ENCODE peak calls at places on chromosomes 2 and 18, in six cellular contexts. One of them, this sample, is unnamed. For H3K36me3, the result is how much of the 10 kb centered on the place peaks cover.

GRCh38 chr2:240792658-240793312 is 27.2 kb downstream of the KIF1A start:
- DNase-seq in left ventricle myocardium inferior: peak
- DNase-seq in aorta: peak
- DNase-seq in endodermal cell: no peak
- DNase-seq in SJCRH30: peak
- DNase-seq in SK-N-SH: no peak
- DNase-seq in this sample: no peak

GRCh38 chr2:213232649-213233437 is 51.4 kb upstream of the SPAG16 start:
- DNase-seq in left ventricle myocardium inferior: no peak
- DNase-seq in aorta: no peak
- DNase-seq in endodermal cell: peak
- DNase-seq in SJCRH30: no peak
- DNase-seq in SK-N-SH: no peak
- DNase-seq in this sample: no peak

GRCh38 chr2:134590679-134591078 is 128.1 kb downstream of the TMEM163 start:
- DNase-seq in left ventricle myocardium inferior: no peak
- DNase-seq in aorta: no peak
- DNase-seq in endodermal cell: no peak
- DNase-seq in SJCRH30: no peak
- DNase-seq in SK-N-SH: no peak
- DNase-seq in this sample: no peak

GRCh38 chr2:180184506-180184905 is 177.4 kb upstream of the CWC22 start:
- DNase-seq in left ventricle myocardium inferior: no peak
- DNase-seq in aorta: no peak
- DNase-seq in endodermal cell: no peak
- DNase-seq in SJCRH30: no peak
- DNase-seq in SK-N-SH: no peak
- DNase-seq in this sample: no peak

GRCh38 chr2:23654756-23655155 is 269.8 kb downstream of the KLHL29 start:
- DNase-seq in left ventricle myocardium inferior: no peak
- DNase-seq in aorta: no peak
- DNase-seq in endodermal cell: no peak
- DNase-seq in SJCRH30: no peak
- DNase-seq in SK-N-SH: no peak
- DNase-seq in this sample: no peak

GRCh38 chr2:160275646-160276045 is 75.6 kb upstream of the ITGB6 start:
- DNase-seq in left ventricle myocardium inferior: no peak
- DNase-seq in aorta: no peak
- DNase-seq in endodermal cell: no peak
- DNase-seq in SJCRH30: no peak
- DNase-seq in SK-N-SH: no peak
- DNase-seq in this sample: no peak

GRCh38 chr2:162821176-162821575 is 17.4 kb downstream of the KCNH7 start:
- DNase-seq in left ventricle myocardium inferior: no peak
- DNase-seq in aorta: no peak
- DNase-seq in endodermal cell: no peak
- DNase-seq in SJCRH30: no peak
- DNase-seq in SK-N-SH: no peak
- DNase-seq in this sample: peak

GRCh38 chr2:148674063-148675020 is 29.8 kb downstream of the EPC2 start:
- DNase-seq in left ventricle myocardium inferior: no peak
- DNase-seq in aorta: no peak
- DNase-seq in endodermal cell: peak
- DNase-seq in SJCRH30: no peak
- DNase-seq in SK-N-SH: peak
- DNase-seq in this sample: no peak

GRCh38 chr2:63668000-63668399 is 79.2 kb downstream of the MDH1 start:
- DNase-seq in left ventricle myocardium inferior: no peak
- DNase-seq in aorta: no peak
- DNase-seq in endodermal cell: no peak
- DNase-seq in SJCRH30: no peak
- DNase-seq in SK-N-SH: no peak
- DNase-seq in this sample: no peak

GRCh38 chr2:148812306-148812705 is 62.7 kb upstream of the KIF5C start:
- DNase-seq in left ventricle myocardium inferior: peak
- DNase-seq in aorta: peak
- DNase-seq in endodermal cell: no peak
- DNase-seq in SJCRH30: no peak
- DNase-seq in SK-N-SH: peak
- DNase-seq in this sample: no peak

GRCh38 chr2:68739261-68740183 is 4.9 kb downstream of the ARHGAP25 start:
- DNase-seq in left ventricle myocardium inferior: no peak
- DNase-seq in aorta: no peak
- DNase-seq in endodermal cell: no peak
- DNase-seq in SJCRH30: peak
- DNase-seq in SK-N-SH: no peak
- DNase-seq in this sample: no peak

GRCh38 chr18:6881034-6881800 is 151.7 kb downstream of the ARHGAP28 start:
- DNase-seq in left ventricle myocardium inferior: no peak
- DNase-seq in aorta: no peak
- DNase-seq in endodermal cell: no peak
- DNase-seq in SJCRH30: no peak
- DNase-seq in SK-N-SH: no peak
- DNase-seq in this sample: no peak

GRCh38 chr2:157596992-157597681 is 31.5 kb downstream of the ACVR1C start:
- DNase-seq in left ventricle myocardium inferior: peak
- DNase-seq in aorta: peak
- DNase-seq in endodermal cell: peak
- DNase-seq in SJCRH30: no peak
- DNase-seq in SK-N-SH: peak
- DNase-seq in this sample: no peak

GRCh38 chr18:62781893-62782292 is 66.6 kb downstream of the PHLPP1 start:
- DNase-seq in left ventricle myocardium inferior: no peak
- DNase-seq in aorta: no peak
- DNase-seq in endodermal cell: no peak
- DNase-seq in SJCRH30: no peak
- DNase-seq in SK-N-SH: no peak
- DNase-seq in this sample: peak

GRCh38 chr2:127576433-127577207 is 41.1 kb downstream of the MYO7B start:
- DNase-seq in left ventricle myocardium inferior: peak
- DNase-seq in aorta: peak
- DNase-seq in endodermal cell: peak
- DNase-seq in SJCRH30: peak
- DNase-seq in SK-N-SH: peak
- DNase-seq in this sample: peak

GRCh38 chr2:241025639-241026038 is 27.2 kb downstream of the SNED1 start:
- DNase-seq in left ventricle myocardium inferior: no peak
- DNase-seq in aorta: no peak
- DNase-seq in endodermal cell: no peak
- DNase-seq in SJCRH30: no peak
- DNase-seq in SK-N-SH: no peak
- DNase-seq in this sample: peak

GRCh38 chr18:76686737-76687231 is 135.6 kb upstream of the ZNF236 start:
- DNase-seq in left ventricle myocardium inferior: peak
- DNase-seq in aorta: peak
- DNase-seq in endodermal cell: peak
- DNase-seq in SJCRH30: peak
- DNase-seq in SK-N-SH: peak
- DNase-seq in this sample: no peak

GRCh38 chr18:76689646-76690264 is 132.6 kb upstream of the ZNF236 start:
- DNase-seq in left ventricle myocardium inferior: no peak
- DNase-seq in aorta: no peak
- DNase-seq in endodermal cell: no peak
- DNase-seq in SJCRH30: no peak
- DNase-seq in SK-N-SH: no peak
- DNase-seq in this sample: no peak

GRCh38 chr18:76687271-76688006 is 134.9 kb upstream of the ZNF236 start:
- DNase-seq in left ventricle myocardium inferior: no peak
- DNase-seq in aorta: no peak
- DNase-seq in endodermal cell: no peak
- DNase-seq in SJCRH30: no peak
- DNase-seq in SK-N-SH: no peak
- DNase-seq in this sample: no peak

GRCh38 chr18:76691800-76692199 is 130.6 kb upstream of the ZNF236 start:
- DNase-seq in left ventricle myocardium inferior: no peak
- DNase-seq in aorta: no peak
- DNase-seq in endodermal cell: no peak
- DNase-seq in SJCRH30: no peak
- DNase-seq in SK-N-SH: no peak
- DNase-seq in this sample: no peak

DNA sequence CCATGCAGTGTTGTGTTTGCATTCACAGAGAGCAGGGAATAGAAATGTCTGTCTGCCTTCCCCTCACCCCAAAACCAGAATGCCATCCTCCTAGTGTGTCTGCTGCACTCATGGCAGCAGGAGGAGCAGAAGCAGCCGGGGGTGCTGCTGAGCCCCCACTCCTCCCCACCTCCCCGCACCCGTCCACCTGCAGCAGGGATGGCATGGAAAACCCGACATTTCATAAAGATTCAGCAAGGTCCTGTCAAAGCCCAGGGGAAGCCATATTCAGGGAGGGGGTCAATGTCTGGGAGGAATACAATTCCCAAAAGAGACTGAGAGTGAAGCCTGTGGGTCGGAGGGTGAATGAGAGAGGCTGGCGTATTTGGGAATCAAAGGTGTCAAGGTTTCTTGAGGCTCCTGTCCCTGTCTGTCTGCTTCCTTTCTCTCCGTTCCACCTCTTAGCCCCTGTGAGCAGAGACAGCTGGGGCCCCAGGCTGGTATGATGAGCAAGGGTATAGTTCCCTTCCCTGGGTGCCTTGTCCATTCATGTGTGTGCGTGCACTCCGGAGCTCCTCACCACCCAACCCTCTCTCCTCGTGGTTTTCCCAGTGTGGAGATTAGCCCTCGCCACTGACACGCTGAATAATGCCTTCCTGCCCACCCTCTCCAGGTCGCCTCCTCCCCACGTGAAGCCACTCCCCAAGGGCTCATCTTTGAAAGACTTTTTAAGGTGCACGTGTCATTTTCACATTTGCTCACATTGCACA is 133.5 kb upstream of the ZNF236 start:
- DNase-seq in left ventricle myocardium inferior: no peak
- DNase-seq in aorta: no peak
- DNase-seq in endodermal cell: no peak
- DNase-seq in SJCRH30: no peak
- DNase-seq in SK-N-SH: no peak
- DNase-seq in this sample: no peak
- H3K4me3 ChIP-seq in left ventricle myocardium inferior: no peak
- H3K4me3 ChIP-seq in aorta: no peak
- H3K4me3 ChIP-seq in endodermal cell: no peak
- H3K4me3 ChIP-seq in SJCRH30: no peak
- H3K4me3 ChIP-seq in SK-N-SH: no peak
- H3K4me3 ChIP-seq in this sample: no peak

GRCh38 chr2:101861382-101861781 is 130.4 kb upstream of the IL1R2 start:
- DNase-seq in left ventricle myocardium inferior: no peak
- DNase-seq in aorta: no peak
- DNase-seq in endodermal cell: no peak
- DNase-seq in SJCRH30: no peak
- DNase-seq in SK-N-SH: no peak
- DNase-seq in this sample: no peak
- H3K36me3 ChIP-seq in left ventricle myocardium inferior: half or more
- H3K36me3 ChIP-seq in aorta: under half
- H3K36me3 ChIP-seq in endodermal cell: half or more
- H3K36me3 ChIP-seq in SJCRH30: half or more
- H3K36me3 ChIP-seq in SK-N-SH: half or more
- H3K36me3 ChIP-seq in this sample: half or more

GRCh38 chr2:105387225-105387624 is 11.6 kb downstream of the FHL2 start:
- DNase-seq in left ventricle myocardium inferior: no peak
- DNase-seq in aorta: no peak
- DNase-seq in endodermal cell: no peak
- DNase-seq in SJCRH30: no peak
- DNase-seq in SK-N-SH: no peak
- DNase-seq in this sample: no peak
- H3K27ac ChIP-seq in left ventricle myocardium inferior: peak
- H3K27ac ChIP-seq in aorta: no peak
- H3K27ac ChIP-seq in endodermal cell: no peak
- H3K27ac ChIP-seq in SJCRH30: no peak
- H3K27ac ChIP-seq in SK-N-SH: no peak
- H3K27ac ChIP-seq in this sample: peak

GRCh38 chr2:176129013-176129796 is at the start of gene HOXD8:
- DNase-seq in left ventricle myocardium inferior: no peak
- DNase-seq in aorta: peak
- DNase-seq in endodermal cell: peak
- DNase-seq in SJCRH30: peak
- DNase-seq in SK-N-SH: peak
- DNase-seq in this sample: peak
- H3K4me3 ChIP-seq in left ventricle myocardium inferior: peak
- H3K4me3 ChIP-seq in aorta: peak
- H3K4me3 ChIP-seq in endodermal cell: peak
- H3K4me3 ChIP-seq in SJCRH30: peak
- H3K4me3 ChIP-seq in SK-N-SH: peak
- H3K4me3 ChIP-seq in this sample: peak

DNA sequence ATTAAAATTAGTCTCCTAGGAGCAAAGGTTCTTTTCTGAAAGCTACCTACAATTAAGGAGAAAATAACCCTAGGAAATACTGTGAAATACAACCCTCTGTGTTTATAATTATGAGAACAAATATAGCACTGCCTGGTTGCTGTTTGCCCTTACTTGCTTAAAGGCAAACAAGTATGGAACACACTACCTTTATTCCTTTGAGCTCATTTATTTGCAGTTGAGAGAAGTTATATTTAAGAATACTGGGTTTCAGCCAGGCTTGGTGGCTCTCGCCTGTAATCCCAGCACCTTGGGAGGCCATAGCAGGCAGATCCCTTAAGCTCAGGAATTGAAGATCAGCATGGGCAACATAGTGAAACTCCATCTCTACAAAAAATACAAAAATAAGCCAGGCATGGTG is 23.1 kb upstream of the IAH1 start:
- DNase-seq in left ventricle myocardium inferior: no peak
- DNase-seq in aorta: no peak
- DNase-seq in endodermal cell: no peak
- DNase-seq in SJCRH30: no peak
- DNase-seq in SK-N-SH: no peak
- DNase-seq in this sample: no peak
- H3K36me3 ChIP-seq in left ventricle myocardium inferior: half or more
- H3K36me3 ChIP-seq in aorta: under half
- H3K36me3 ChIP-seq in endodermal cell: half or more
- H3K36me3 ChIP-seq in SJCRH30: half or more
- H3K36me3 ChIP-seq in SK-N-SH: half or more
- H3K36me3 ChIP-seq in this sample: half or more

DNA sequence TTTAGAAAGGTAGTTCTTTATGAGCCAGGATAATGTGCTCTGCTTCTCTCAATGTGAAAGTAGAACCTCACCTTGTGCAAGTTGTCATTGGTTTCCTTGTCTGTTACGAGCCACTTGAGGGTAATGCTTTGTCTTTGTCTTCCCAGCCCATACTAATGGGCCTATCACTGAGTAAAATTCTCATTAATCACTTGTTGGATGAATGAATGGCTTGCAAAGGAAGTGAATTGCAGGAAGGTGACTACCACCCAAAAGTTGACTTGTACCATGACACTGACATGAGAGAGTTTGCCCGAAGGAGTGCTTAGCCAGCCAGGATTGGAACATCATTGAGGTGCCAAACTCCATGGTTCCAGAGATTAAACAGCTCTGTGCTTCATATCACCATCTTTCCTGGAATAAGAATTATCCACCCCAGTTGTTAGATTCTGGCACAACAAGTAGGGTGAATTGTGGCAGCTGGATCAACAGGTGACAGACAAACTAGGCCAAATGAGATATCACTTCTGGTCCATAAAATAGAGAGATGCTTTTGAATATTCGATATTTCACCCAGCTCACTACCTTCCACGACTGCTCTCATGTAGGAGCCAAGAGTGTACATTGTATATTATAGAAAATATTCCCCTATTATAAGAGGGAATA is 20.5 kb upstream of the CD28 start:
- DNase-seq in left ventricle myocardium inferior: no peak
- DNase-seq in aorta: no peak
- DNase-seq in endodermal cell: no peak
- DNase-seq in SJCRH30: no peak
- DNase-seq in SK-N-SH: no peak
- DNase-seq in this sample: no peak
- H3K27ac ChIP-seq in left ventricle myocardium inferior: peak
- H3K27ac ChIP-seq in aorta: peak
- H3K27ac ChIP-seq in endodermal cell: no peak
- H3K27ac ChIP-seq in SJCRH30: peak
- H3K27ac ChIP-seq in SK-N-SH: peak
- H3K27ac ChIP-seq in this sample: peak